ENCODE peak calls at places on chromosomes 2 and 18, in nine cellular contexts. F is prostate gland; Z is foreskin fibroblast; G is CD4-positive, alpha-beta T cell; M is upper lobe of right lung; C is neural progenitor cell; Q is HFFc6; K is mesothelial cell of epicardium; W is GM23338. R is an unnamed sample.

GRCh38 chr2:130911996-130912395 is 75.3 kb downstream of the ARHGEF4 start:
- DNase-seq in Z (no peak), F (no peak), G (no peak), C (no peak), K (no peak), Q (no peak), M (no peak), W (no peak), R (no peak)

GRCh38 chr2:127681976-127682857 is 6.9 kb upstream of the LIMS2 start:
- DNase-seq in W (no peak), G (no peak), Z (no peak), F (no peak), C (no peak), Q (no peak), K (no peak), M (no peak), R (no peak)

GRCh38 chr2:10331702-10332401 is 29.1 kb downstream of the HPCAL1 start:
- DNase-seq in Q (no peak), K (no peak), F (no peak), C (no peak), G (peak; percentile 45), M (no peak), Z (no peak), W (no peak), R (no peak)

GRCh38 chr18:45688834-45689233 is 35.1 kb upstream of the SLC14A1 start:
- DNase-seq in W (no peak), M (no peak), C (no peak), K (no peak), G (peak; percentile 28), F (no peak), Z (no peak), Q (no peak), R (no peak)

GRCh38 chr18:45197526-45197970 is 417.7 kb upstream of the SLC14A2 start:
- DNase-seq in K (no peak), G (no peak), M (no peak), W (peak; percentile 2), Q (no peak), C (no peak), Z (no peak), F (no peak), R (no peak)

GRCh38 chr2:189540551-189540950 is 40.0 kb downstream of the SLC40A1 start:
- DNase-seq in C (no peak), F (no peak), Q (no peak), W (no peak), M (no peak), K (no peak), Z (no peak), G (no peak), R (no peak)

GRCh38 chr2:133836691-133837090 is 268.4 kb upstream of the NCKAP5 start:
- DNase-seq in Z (peak; percentile 50), Q (peak; percentile 4), C (no peak), M (no peak), W (no peak), F (no peak), G (no peak), K (no peak), R (no peak)

GRCh38 chr2:30072250-30072842 is 74.5 kb upstream of the YPEL5 start:
- DNase-seq in Q (peak; percentile 66), Z (peak; percentile 85), M (no peak), G (peak; percentile 42), K (peak; percentile 75), C (peak; percentile 86), F (peak; percentile 49), W (peak; percentile 89), R (peak; percentile 34)

GRCh38 chr2:9668686-9669338 is 38.0 kb upstream of the YWHAQ start:
- DNase-seq in C (no peak), G (no peak), M (no peak), K (no peak), F (peak; percentile 40), W (no peak), Q (no peak), Z (peak; percentile 47), R (no peak)

GRCh38 chr2:229195346-229195947 is 75.6 kb downstream of the PID1 start:
- DNase-seq in F (no peak), W (no peak), M (no peak), K (no peak), Q (no peak), G (no peak), C (no peak), Z (no peak), R (no peak)

GRCh38 chr2:177352441-177353070 is 40.0 kb upstream of the AGPS start:
- DNase-seq in K (no peak), W (no peak), F (no peak), G (no peak), Q (no peak), M (no peak), C (no peak), Z (no peak), R (no peak)

GRCh38 chr2:159124441-159124911 is 156.0 kb downstream of the TANC1 start:
- DNase-seq in G (no peak), M (no peak), C (no peak), W (peak; percentile 48), K (no peak), Z (peak; percentile 86), Q (peak; percentile 80), F (no peak), R (no peak)

GRCh38 chr18:23131693-23132319 is 3.5 kb upstream of the CABLES1 start:
- DNase-seq in F (peak; percentile 77), C (peak; percentile 85), Q (peak; percentile 65), M (no peak), Z (peak; percentile 90), K (peak; percentile 55), W (peak; percentile 86), G (peak; percentile 28), R (no peak)

GRCh38 chr2:224869601-224870000 is 153.4 kb upstream of the CCDC195 start:
- DNase-seq in W (no peak), Q (peak; percentile 95), F (no peak), Z (peak; percentile 97), M (no peak), G (no peak), K (no peak), C (no peak), R (no peak)

GRCh38 chr18:13628211-13628610 is 98.1 kb downstream of the FAM210A start:
- DNase-seq in F (no peak), W (no peak), M (no peak), Q (no peak), C (peak; percentile 51), Z (no peak), K (no peak), G (no peak), R (no peak)

DNA sequence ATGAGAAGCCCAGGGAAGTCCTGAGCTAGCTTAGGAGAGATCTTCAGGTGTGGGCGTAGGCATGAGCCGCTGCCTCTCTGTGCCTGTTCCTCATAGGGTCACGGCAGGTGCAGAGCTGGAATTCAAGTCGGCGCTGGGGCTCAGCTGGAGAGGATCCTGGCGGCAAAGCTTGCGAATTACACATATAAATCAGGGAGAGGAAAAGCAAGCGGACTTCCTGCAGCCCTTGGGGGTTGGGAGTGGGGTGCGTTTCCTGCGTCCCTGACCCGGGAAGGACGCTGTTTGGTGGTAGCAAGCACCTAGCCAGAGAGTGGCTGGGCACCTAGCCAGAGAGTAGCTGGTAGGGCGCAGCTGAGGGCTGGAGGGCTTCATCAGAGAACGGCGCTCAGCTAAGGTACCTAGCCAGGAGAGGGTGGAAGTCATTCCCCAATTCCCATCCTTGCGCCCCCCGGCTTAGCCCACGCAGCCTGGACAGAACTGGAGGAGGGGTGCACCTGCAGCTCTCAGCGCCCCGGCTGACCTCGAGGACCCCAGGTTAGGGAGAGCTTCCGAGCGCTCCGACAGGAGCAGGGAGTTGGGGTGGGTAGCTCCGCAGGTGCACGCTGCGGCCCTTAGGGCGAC is 459 bp upstream of the EFR3B start:
- DNase-seq in W (peak; percentile 94), K (peak; percentile 73), F (peak; percentile 24), C (peak; percentile 88), Z (peak; percentile 60), Q (peak; percentile 47), M (peak; percentile 84), G (peak; percentile 7), R (peak; percentile 47)
- TF ChIP-seq CTCF in W (peak; percentile 41), K (peak; percentile 67), F (no peak), C (peak; percentile 47), Z (peak; percentile 20), Q (peak; percentile 59), M (peak; percentile 34), G (no peak), R (peak; percentile 51)

GRCh38 chr2:231412616-231412963 is 17.1 kb downstream of the B3GNT7 start:
- DNase-seq in G (no peak), Z (no peak), M (no peak), Q (no peak), F (no peak), K (no peak), W (no peak), C (no peak), R (no peak)
- TF ChIP-seq CTCF in G (no peak), Z (no peak), M (no peak), Q (peak; percentile 65), F (no peak), K (peak; percentile 23), W (no peak), C (no peak), R (no peak)

GRCh38 chr18:410103-410502 is 90.4 kb downstream of the COLEC12 start:
- DNase-seq in C (no peak), F (no peak), Q (no peak), K (no peak), W (no peak), M (no peak), Z (no peak), G (no peak), R (no peak)

GRCh38 chr18:407168-407567 is 93.3 kb downstream of the COLEC12 start:
- DNase-seq in G (no peak), Q (no peak), Z (no peak), W (no peak), M (no peak), F (no peak), K (no peak), C (no peak), R (no peak)

GRCh38 chr18:407825-408224 is 92.7 kb downstream of the COLEC12 start:
- DNase-seq in G (no peak), Q (no peak), W (no peak), K (no peak), M (no peak), F (no peak), Z (peak; percentile 33), C (no peak), R (no peak)

GRCh38 chr18:406677-407076 is 93.8 kb downstream of the COLEC12 start:
- DNase-seq in M (no peak), Z (no peak), W (no peak), Q (no peak), C (no peak), K (no peak), G (no peak), F (no peak), R (no peak)

GRCh38 chr18:408367-408766 is 92.1 kb downstream of the COLEC12 start:
- DNase-seq in W (no peak), F (no peak), C (no peak), M (no peak), Z (no peak), G (no peak), K (no peak), Q (no peak), R (no peak)
- TF ChIP-seq CTCF in W (no peak), F (no peak), C (no peak), M (no peak), Z (no peak), G (no peak), K (no peak), Q (no peak), R (no peak)

GRCh38 chr2:195842932-195843331 is 185.9 kb downstream of the SLC39A10 start:
- DNase-seq in M (no peak), Z (no peak), W (no peak), K (no peak), G (no peak), F (no peak), C (no peak), Q (no peak), R (no peak)

GRCh38 chr2:195850764-195851163 is 193.7 kb downstream of the SLC39A10 start:
- DNase-seq in G (no peak), C (no peak), Q (no peak), M (no peak), W (no peak), K (no peak), Z (no peak), F (no peak), R (no peak)

GRCh38 chr2:195848119-195848899 is 191.3 kb downstream of the SLC39A10 start:
- DNase-seq in G (no peak), C (no peak), W (no peak), Z (peak; percentile 12), K (no peak), M (no peak), F (no peak), Q (no peak), R (no peak)
- TF ChIP-seq CTCF in G (no peak), C (no peak), W (no peak), Z (no peak), K (no peak), M (no peak), F (no peak), Q (no peak), R (no peak)

R was measured in left ventricle myocardium inferior.